ENCODE peak calls at places on chromosomes 3 and 15, in six cellular contexts. X is effector memory CD4-positive, alpha-beta T cell; G is CD8-positive, alpha-beta memory T cell; W is mesendoderm; B is A549; Y is uterus. I is an unnamed sample. For H3K4me1, the result is how much of the 10 kb centered on the place peaks cover.

GRCh38 chr3:16058511-16058910 is 116.0 kb upstream of the GALNT15 start:
- DNase-seq in G (no peak), B (no peak), X (no peak), W (no peak), Y (no peak), I (no peak)

GRCh38 chr3:28799084-28799483 is 450.5 kb upstream of the AZI2 start:
- DNase-seq in B (no peak), X (no peak), G (no peak), W (peak), Y (no peak), I (no peak)

GRCh38 chr3:72887723-72888545 is at the start of gene GXYLT2:
- DNase-seq in W (peak), B (peak), Y (peak), G (no peak), X (no peak), I (no peak)

GRCh38 chr15:38193496-38193895 is 59.1 kb upstream of the SPRED1 start:
- DNase-seq in B (no peak), X (no peak), Y (no peak), W (no peak), G (no peak), I (no peak)

GRCh38 chr3:194596906-194597305 is 36.3 kb downstream of the TMEM44 start:
- DNase-seq in Y (no peak), W (no peak), G (no peak), X (no peak), B (no peak), I (no peak)

GRCh38 chr15:50823281-50823680 is 57.8 kb upstream of the SPPL2A start:
- DNase-seq in W (no peak), G (no peak), B (no peak), X (no peak), Y (no peak), I (no peak)

GRCh38 chr15:38828031-38828532 is 263.5 kb upstream of the RASGRP1 start:
- DNase-seq in W (no peak), B (no peak), Y (no peak), G (no peak), X (no peak), I (no peak)

GRCh38 chr3:146702237-146702636 is 97.1 kb upstream of the PLSCR5 start:
- DNase-seq in G (no peak), X (no peak), W (no peak), B (no peak), Y (no peak), I (no peak)

GRCh38 chr3:104835376-104835775 is 531.3 kb upstream of the ALCAM start:
- DNase-seq in W (no peak), Y (no peak), G (no peak), X (no peak), B (no peak), I (no peak)

GRCh38 chr3:13088020-13089006 is 15.1 kb upstream of the IQSEC1 start:
- DNase-seq in X (no peak), G (no peak), Y (no peak), B (no peak), W (no peak), I (no peak)

GRCh38 chr3:183895296-183895695 is 10.6 kb upstream of the PARL start:
- DNase-seq in B (peak), W (peak), Y (no peak), X (no peak), G (peak), I (peak)

GRCh38 chr3:186209810-186210752 is 101.2 kb upstream of the ETV5 start:
- DNase-seq in Y (peak), B (no peak), G (no peak), W (peak), X (no peak), I (no peak)

GRCh38 chr15:50940506-50940905 is 32.0 kb downstream of the AP4E1 start:
- DNase-seq in B (no peak), X (no peak), Y (no peak), G (no peak), W (no peak), I (no peak)

GRCh38 chr3:46542801-46543201 is 23.3 kb downstream of the LRRC2 start:
- DNase-seq in W (no peak), X (no peak), B (no peak), Y (no peak), G (no peak), I (no peak)

GRCh38 chr3:13769422-13769821 is 110.4 kb downstream of the WNT7A start:
- DNase-seq in Y (no peak), G (no peak), B (no peak), W (no peak), X (no peak), I (no peak)

GRCh38 chr3:62558549-62559112 is 185.3 kb upstream of the FEZF2 start:
- DNase-seq in X (no peak), G (no peak), Y (no peak), B (peak), W (peak), I (no peak)

GRCh38 chr3:173733029-173733652 is 335.6 kb downstream of the NLGN1 start:
- DNase-seq in G (no peak), W (peak), Y (no peak), X (no peak), B (no peak), I (no peak)

GRCh38 chr3:140022061-140022781 is 87.2 kb downstream of the CLSTN2 start:
- DNase-seq in W (no peak), G (no peak), B (no peak), Y (peak), X (no peak), I (no peak)

GRCh38 chr3:78937486-78937885 is 830.3 kb downstream of the ROBO1 start:
- DNase-seq in W (no peak), G (no peak), X (no peak), B (no peak), Y (no peak), I (no peak)

GRCh38 chr3:122415104-122415744 is 638 bp downstream of the WDR5B start:
- DNase-seq in Y (no peak), G (peak), B (peak), X (peak), W (peak), I (peak)

DNA sequence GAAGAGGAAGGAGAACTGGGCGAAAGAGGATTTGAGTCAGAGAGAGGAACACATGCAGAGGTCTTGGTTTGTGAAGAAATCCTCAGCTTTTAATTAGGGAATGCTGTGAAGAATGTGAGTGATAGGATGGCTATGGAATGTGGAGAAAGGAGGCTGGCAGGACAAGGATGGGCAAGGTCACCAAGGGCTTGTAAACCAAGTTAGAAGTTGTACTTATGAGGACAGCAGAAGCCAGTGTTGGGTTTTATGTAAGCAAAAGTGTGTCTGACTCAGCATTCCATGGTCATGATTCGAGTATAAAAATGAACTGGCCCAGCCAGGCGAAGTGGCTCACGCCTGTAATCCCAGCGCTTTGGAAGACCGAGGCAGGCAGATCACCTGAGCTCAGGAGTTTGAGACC is 59.9 kb upstream of the IL12A start:
- DNase-seq in Y (no peak), G (no peak), B (peak), W (peak), X (no peak), I (no peak)
- H3K27ac ChIP-seq in Y (no peak), G (no peak), B (peak), W (no peak), X (no peak), I (no peak)

DNA sequence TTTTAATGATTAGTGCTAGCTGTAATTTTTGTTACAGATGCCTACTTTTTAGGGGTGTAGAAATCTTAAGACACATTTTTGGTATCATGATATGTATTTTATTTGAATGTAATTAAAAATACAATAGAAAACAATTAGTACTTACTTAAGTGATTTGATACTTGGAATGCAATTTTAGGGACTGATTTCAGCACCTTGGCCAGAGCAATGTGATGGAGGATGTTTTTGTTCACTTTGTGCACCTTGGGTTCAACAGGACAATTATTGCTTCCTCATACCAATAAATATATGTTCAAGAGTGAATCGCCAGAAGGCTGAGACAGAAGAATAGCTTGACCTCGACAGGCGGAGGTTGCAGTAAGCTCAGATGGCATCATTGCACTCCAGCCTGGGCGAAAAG is 22.3 kb downstream of the GMNC start:
- DNase-seq in G (no peak), X (no peak), Y (no peak), B (no peak), W (no peak), I (no peak)
- H3K4me1 ChIP-seq in G (under half), X (under half), Y (under half), B (under half), W (under half), I (under half)

DNA sequence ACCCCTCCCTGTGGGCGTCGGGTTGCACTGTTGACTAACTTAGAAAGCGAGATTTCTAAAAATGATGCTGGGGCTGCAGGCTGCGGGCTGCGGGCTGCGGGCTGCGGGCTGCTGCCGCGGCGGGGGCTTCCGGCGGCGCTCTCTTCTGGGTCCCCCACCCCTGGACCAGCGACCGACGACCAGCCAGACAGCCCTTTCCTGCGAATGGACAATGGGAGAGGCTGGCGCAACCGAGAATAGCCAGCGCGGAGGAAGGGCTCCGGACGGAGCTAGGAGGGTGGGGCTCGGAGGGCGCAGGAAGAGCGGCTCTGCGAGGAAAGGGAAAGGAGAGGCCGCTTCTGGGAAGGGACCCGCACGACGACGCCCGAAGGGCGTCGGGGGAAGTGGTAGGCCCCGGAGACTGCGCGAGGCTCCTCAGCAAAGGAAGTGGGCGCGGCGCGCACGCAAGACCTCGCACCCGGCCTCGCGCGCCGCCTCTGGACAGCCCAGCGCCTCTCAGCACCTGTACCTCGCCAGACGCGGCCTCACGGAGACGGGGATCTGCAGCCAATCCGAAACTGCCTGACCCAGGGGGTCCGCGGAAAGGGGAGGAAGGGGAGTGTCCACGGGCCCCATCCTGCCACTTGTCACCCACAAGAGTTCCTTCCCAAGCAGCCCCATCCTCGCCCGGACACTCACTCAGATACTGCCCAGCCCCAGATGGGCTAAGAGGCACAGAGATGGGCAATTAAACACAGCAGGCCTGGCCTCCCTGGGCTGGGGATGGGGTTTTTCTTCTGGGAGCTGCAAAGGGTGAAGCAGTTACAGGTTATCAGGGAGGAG is 70.7 kb downstream of the SLC12A8 start:
- DNase-seq in W (peak), X (peak), B (no peak), G (peak), Y (peak), I (peak)
- H3K4me3 ChIP-seq in W (no peak), X (peak), B (no peak), G (peak), Y (peak), I (peak)

GRCh38 chr3:177468816-177469590 is 271.7 kb upstream of the TBL1XR1 start:
- DNase-seq in Y (no peak), X (no peak), G (no peak), W (peak), B (no peak), I (no peak)
- H3K27ac ChIP-seq in Y (no peak), X (no peak), G (no peak), W (no peak), B (no peak), I (no peak)

GRCh38 chr3:39263576-39263975 is 16.3 kb downstream of the CX3CR1 start:
- DNase-seq in B (no peak), Y (no peak), X (no peak), G (no peak), W (no peak), I (no peak)

GRCh38 chr3:39261726-39262125 is 18.1 kb downstream of the CX3CR1 start:
- DNase-seq in X (no peak), W (no peak), G (no peak), B (no peak), Y (no peak), I (no peak)

GRCh38 chr3:39260957-39261356 is 18.9 kb downstream of the CX3CR1 start:
- DNase-seq in Y (peak), B (peak), X (peak), G (peak), W (peak), I (peak)

GRCh38 chr3:39262842-39263241 is 17.0 kb downstream of the CX3CR1 start:
- DNase-seq in B (no peak), X (no peak), G (no peak), W (no peak), Y (no peak), I (no peak)

GRCh38 chr3:39264053-39264452 is 15.8 kb downstream of the CX3CR1 start:
- DNase-seq in X (no peak), B (no peak), Y (no peak), W (no peak), G (no peak), I (no peak)
- H3K4me1 ChIP-seq in X (under half), B (under half), Y (under half), W (under half), G (under half), I (under half)